ENCODE peak calls at places on chromosomes 3 and 15, in eight cellular contexts. One of them, this sample, is unnamed. For H3K4me1, the result is how much of the 10 kb centered on the place peaks cover.

GRCh38 chr3:144259267-144259666 is 287.6 kb downstream of the DIPK2A start:
- DNase-seq in BE2C: no peak
- DNase-seq in body of pancreas: no peak
- DNase-seq in breast epithelium: no peak
- DNase-seq in adrenal gland: no peak
- DNase-seq in A549: no peak
- DNase-seq in K562: no peak
- DNase-seq in esophagus squamous epithelium: no peak
- DNase-seq in this sample: no peak

GRCh38 chr3:34859741-34860140 is 779.6 kb upstream of the ARPP21 start:
- DNase-seq in A549: no peak
- DNase-seq in BE2C: no peak
- DNase-seq in K562: no peak
- DNase-seq in breast epithelium: no peak
- DNase-seq in esophagus squamous epithelium: no peak
- DNase-seq in body of pancreas: no peak
- DNase-seq in adrenal gland: no peak
- DNase-seq in this sample: no peak

GRCh38 chr15:48109856-48110531 is 10.8 kb upstream of the SLC24A5 start:
- DNase-seq in breast epithelium: no peak
- DNase-seq in A549: no peak
- DNase-seq in body of pancreas: no peak
- DNase-seq in esophagus squamous epithelium: no peak
- DNase-seq in BE2C: no peak
- DNase-seq in K562: no peak
- DNase-seq in adrenal gland: no peak
- DNase-seq in this sample: no peak

GRCh38 chr3:159245871-159246270 is 444.0 kb downstream of the MFSD1 start:
- DNase-seq in A549: no peak
- DNase-seq in breast epithelium: no peak
- DNase-seq in esophagus squamous epithelium: no peak
- DNase-seq in adrenal gland: no peak
- DNase-seq in BE2C: no peak
- DNase-seq in K562: no peak
- DNase-seq in body of pancreas: no peak
- DNase-seq in this sample: no peak

GRCh38 chr3:20072422-20072821 is 32.2 kb downstream of the KAT2B start:
- DNase-seq in A549: no peak
- DNase-seq in K562: no peak
- DNase-seq in body of pancreas: no peak
- DNase-seq in esophagus squamous epithelium: no peak
- DNase-seq in adrenal gland: no peak
- DNase-seq in BE2C: no peak
- DNase-seq in breast epithelium: no peak
- DNase-seq in this sample: no peak

GRCh38 chr15:65948352-65948751 is 79.1 kb downstream of the RAB11A start:
- DNase-seq in A549: no peak
- DNase-seq in BE2C: no peak
- DNase-seq in adrenal gland: no peak
- DNase-seq in body of pancreas: no peak
- DNase-seq in K562: no peak
- DNase-seq in breast epithelium: no peak
- DNase-seq in esophagus squamous epithelium: no peak
- DNase-seq in this sample: peak

GRCh38 chr3:52070724-52071621 is 14.6 kb upstream of the DUSP7 start:
- DNase-seq in breast epithelium: no peak
- DNase-seq in adrenal gland: peak
- DNase-seq in A549: no peak
- DNase-seq in esophagus squamous epithelium: no peak
- DNase-seq in K562: no peak
- DNase-seq in BE2C: no peak
- DNase-seq in body of pancreas: no peak
- DNase-seq in this sample: no peak

GRCh38 chr3:36451816-36452215 is 71.5 kb downstream of the STAC start:
- DNase-seq in A549: no peak
- DNase-seq in adrenal gland: no peak
- DNase-seq in K562: no peak
- DNase-seq in body of pancreas: no peak
- DNase-seq in breast epithelium: no peak
- DNase-seq in esophagus squamous epithelium: no peak
- DNase-seq in BE2C: no peak
- DNase-seq in this sample: no peak

GRCh38 chr3:111845996-111846395 is 13.1 kb upstream of the PHLDB2 start:
- DNase-seq in esophagus squamous epithelium: no peak
- DNase-seq in body of pancreas: no peak
- DNase-seq in A549: no peak
- DNase-seq in K562: no peak
- DNase-seq in breast epithelium: no peak
- DNase-seq in BE2C: no peak
- DNase-seq in adrenal gland: no peak
- DNase-seq in this sample: no peak

GRCh38 chr3:8793242-8793641 is 23.8 kb upstream of the OXTR start:
- DNase-seq in breast epithelium: no peak
- DNase-seq in A549: peak
- DNase-seq in adrenal gland: no peak
- DNase-seq in K562: no peak
- DNase-seq in BE2C: peak
- DNase-seq in body of pancreas: no peak
- DNase-seq in esophagus squamous epithelium: no peak
- DNase-seq in this sample: no peak

GRCh38 chr3:172159962-172160538 is 120.7 kb downstream of the FNDC3B start:
- DNase-seq in BE2C: no peak
- DNase-seq in A549: no peak
- DNase-seq in K562: no peak
- DNase-seq in breast epithelium: no peak
- DNase-seq in adrenal gland: peak
- DNase-seq in body of pancreas: peak
- DNase-seq in esophagus squamous epithelium: no peak
- DNase-seq in this sample: no peak

GRCh38 chr15:94671845-94672524 is 440.6 kb downstream of the MCTP2 start:
- DNase-seq in A549: peak
- DNase-seq in K562: no peak
- DNase-seq in BE2C: peak
- DNase-seq in adrenal gland: peak
- DNase-seq in breast epithelium: no peak
- DNase-seq in body of pancreas: no peak
- DNase-seq in esophagus squamous epithelium: no peak
- DNase-seq in this sample: no peak
- TF ChIP-seq CTCF in A549: no peak
- TF ChIP-seq CTCF in K562: no peak
- TF ChIP-seq CTCF in BE2C: no peak
- TF ChIP-seq CTCF in adrenal gland: no peak
- TF ChIP-seq CTCF in breast epithelium: no peak
- TF ChIP-seq CTCF in body of pancreas: no peak
- TF ChIP-seq CTCF in esophagus squamous epithelium: no peak
- TF ChIP-seq CTCF in this sample: no peak

DNA sequence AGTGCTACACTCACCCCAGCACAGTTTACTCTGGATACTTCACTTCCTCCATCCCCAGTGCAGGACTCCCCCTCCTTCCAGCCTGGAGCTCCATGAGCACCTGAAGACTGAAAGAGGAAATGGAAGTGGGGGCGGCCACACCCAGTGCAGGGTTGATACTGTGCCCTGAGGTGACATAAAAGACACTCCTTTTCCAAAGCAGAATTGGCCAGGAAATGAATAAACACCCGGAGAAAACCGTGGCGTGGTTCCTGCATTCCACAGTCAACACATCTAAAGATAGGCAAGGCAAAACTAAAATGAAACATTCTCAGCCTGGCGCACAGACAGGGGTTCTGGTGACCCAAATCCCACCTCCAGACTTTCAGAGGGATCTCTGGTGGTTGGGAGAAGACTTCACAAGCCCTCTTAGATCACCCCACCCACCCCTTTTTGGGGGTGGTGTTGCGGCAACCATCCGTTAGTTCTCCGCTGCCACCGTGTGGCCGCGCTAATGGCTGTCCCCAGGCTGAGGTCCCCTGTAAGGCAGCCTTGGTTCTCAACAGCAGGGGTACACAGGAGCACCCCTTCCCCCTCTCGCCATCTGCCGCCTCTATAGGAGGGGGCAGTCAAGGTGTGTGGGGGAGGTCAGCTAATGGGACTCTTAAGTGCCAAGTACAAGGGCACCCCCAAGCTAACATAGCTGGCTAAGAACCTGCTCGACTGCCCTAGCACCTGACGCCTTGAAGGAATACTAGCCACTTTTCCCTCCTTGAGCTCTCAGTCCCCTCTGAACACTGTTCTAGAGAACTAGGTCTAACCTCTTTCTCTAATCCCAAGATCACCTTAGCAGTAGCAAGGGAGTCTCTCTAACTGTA is 2.6 kb upstream of the MST1R start:
- DNase-seq in esophagus squamous epithelium: no peak
- DNase-seq in body of pancreas: peak
- DNase-seq in BE2C: peak
- DNase-seq in K562: peak
- DNase-seq in A549: peak
- DNase-seq in breast epithelium: no peak
- DNase-seq in adrenal gland: no peak
- DNase-seq in this sample: peak
- H3K4me3 ChIP-seq in esophagus squamous epithelium: no peak
- H3K4me3 ChIP-seq in body of pancreas: no peak
- H3K4me3 ChIP-seq in BE2C: no peak
- H3K4me3 ChIP-seq in K562: peak
- H3K4me3 ChIP-seq in A549: peak
- H3K4me3 ChIP-seq in breast epithelium: peak
- H3K4me3 ChIP-seq in adrenal gland: peak
- H3K4me3 ChIP-seq in this sample: no peak

DNA sequence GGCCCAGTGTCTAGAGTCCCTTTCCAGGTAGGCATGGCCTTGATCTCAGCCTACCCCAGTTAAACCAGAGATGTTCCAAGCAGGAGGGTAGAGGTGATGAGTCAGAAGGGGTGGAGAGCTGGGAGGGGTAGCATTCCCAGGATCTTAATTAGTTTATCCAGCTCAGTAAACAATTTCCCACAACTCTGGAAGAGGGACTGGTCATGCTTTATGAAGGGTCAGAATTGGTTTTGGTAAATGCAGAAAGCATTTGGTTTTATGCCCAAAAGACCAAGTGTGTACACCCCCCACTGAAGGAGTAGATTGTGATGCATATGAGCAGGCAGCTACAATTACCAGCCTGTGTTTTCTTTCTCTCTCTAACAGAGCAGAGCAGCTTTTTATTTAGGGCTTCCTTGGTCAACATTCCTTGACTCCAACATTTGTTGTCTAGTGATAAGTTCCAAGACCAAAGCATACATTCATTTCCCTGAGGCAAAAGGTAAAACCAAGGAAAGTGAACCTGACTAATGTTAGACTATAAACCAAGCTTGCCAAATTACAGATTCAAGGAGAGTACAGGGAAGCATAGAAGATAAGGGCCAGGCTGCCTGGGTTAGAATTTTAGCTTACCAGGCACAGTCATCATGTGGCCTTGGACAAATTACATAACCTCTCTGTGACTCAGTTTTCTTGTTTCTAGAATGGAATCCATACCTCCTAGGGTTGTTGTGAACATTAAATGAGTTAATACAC is 17.6 kb downstream of the EXOSC7 start:
- DNase-seq in A549: peak
- DNase-seq in esophagus squamous epithelium: no peak
- DNase-seq in adrenal gland: peak
- DNase-seq in body of pancreas: no peak
- DNase-seq in breast epithelium: no peak
- DNase-seq in K562: no peak
- DNase-seq in BE2C: no peak
- DNase-seq in this sample: no peak
- H3K4me1 ChIP-seq in A549: under half
- H3K4me1 ChIP-seq in esophagus squamous epithelium: under half
- H3K4me1 ChIP-seq in adrenal gland: half or more
- H3K4me1 ChIP-seq in body of pancreas: under half
- H3K4me1 ChIP-seq in breast epithelium: under half
- H3K4me1 ChIP-seq in K562: under half
- H3K4me1 ChIP-seq in BE2C: under half
- H3K4me1 ChIP-seq in this sample: under half

GRCh38 chr15:41256103-41256502 is 25.0 kb downstream of the CHP1 start:
- DNase-seq in K562: no peak
- DNase-seq in esophagus squamous epithelium: no peak
- DNase-seq in adrenal gland: no peak
- DNase-seq in body of pancreas: no peak
- DNase-seq in A549: peak
- DNase-seq in BE2C: no peak
- DNase-seq in breast epithelium: no peak
- DNase-seq in this sample: no peak
- TF ChIP-seq CTCF in K562: no peak
- TF ChIP-seq CTCF in esophagus squamous epithelium: no peak
- TF ChIP-seq CTCF in adrenal gland: no peak
- TF ChIP-seq CTCF in body of pancreas: no peak
- TF ChIP-seq CTCF in A549: no peak
- TF ChIP-seq CTCF in BE2C: no peak
- TF ChIP-seq CTCF in breast epithelium: no peak
- TF ChIP-seq CTCF in this sample: no peak

GRCh38 chr15:70356062-70356860 is 258.5 kb upstream of the TLE3 start:
- DNase-seq in body of pancreas: no peak
- DNase-seq in breast epithelium: no peak
- DNase-seq in esophagus squamous epithelium: no peak
- DNase-seq in BE2C: no peak
- DNase-seq in A549: no peak
- DNase-seq in adrenal gland: no peak
- DNase-seq in K562: no peak
- DNase-seq in this sample: no peak
- H3K4me3 ChIP-seq in body of pancreas: no peak
- H3K4me3 ChIP-seq in breast epithelium: no peak
- H3K4me3 ChIP-seq in esophagus squamous epithelium: no peak
- H3K4me3 ChIP-seq in BE2C: no peak
- H3K4me3 ChIP-seq in A549: no peak
- H3K4me3 ChIP-seq in adrenal gland: no peak
- H3K4me3 ChIP-seq in K562: no peak
- H3K4me3 ChIP-seq in this sample: no peak

GRCh38 chr3:53190659-53191058 is 29.6 kb downstream of the PRKCD start:
- DNase-seq in breast epithelium: no peak
- DNase-seq in body of pancreas: no peak
- DNase-seq in K562: no peak
- DNase-seq in BE2C: no peak
- DNase-seq in A549: no peak
- DNase-seq in adrenal gland: no peak
- DNase-seq in esophagus squamous epithelium: no peak
- DNase-seq in this sample: no peak
- H3K4me1 ChIP-seq in breast epithelium: under half
- H3K4me1 ChIP-seq in body of pancreas: under half
- H3K4me1 ChIP-seq in K562: under half
- H3K4me1 ChIP-seq in BE2C: under half
- H3K4me1 ChIP-seq in A549: under half
- H3K4me1 ChIP-seq in adrenal gland: under half
- H3K4me1 ChIP-seq in esophagus squamous epithelium: under half
- H3K4me1 ChIP-seq in this sample: under half

GRCh38 chr3:62926494-62926893 is 51.3 kb upstream of the CADPS start:
- DNase-seq in A549: no peak
- DNase-seq in body of pancreas: no peak
- DNase-seq in BE2C: no peak
- DNase-seq in esophagus squamous epithelium: no peak
- DNase-seq in adrenal gland: no peak
- DNase-seq in K562: no peak
- DNase-seq in breast epithelium: no peak
- DNase-seq in this sample: no peak
- TF ChIP-seq CTCF in A549: no peak
- TF ChIP-seq CTCF in body of pancreas: no peak
- TF ChIP-seq CTCF in BE2C: no peak
- TF ChIP-seq CTCF in esophagus squamous epithelium: no peak
- TF ChIP-seq CTCF in adrenal gland: no peak
- TF ChIP-seq CTCF in K562: no peak
- TF ChIP-seq CTCF in breast epithelium: no peak
- TF ChIP-seq CTCF in this sample: no peak

GRCh38 chr15:60582370-60583036 is 103.6 kb upstream of the ICE2 start:
- DNase-seq in breast epithelium: no peak
- DNase-seq in body of pancreas: no peak
- DNase-seq in K562: no peak
- DNase-seq in A549: no peak
- DNase-seq in BE2C: no peak
- DNase-seq in esophagus squamous epithelium: no peak
- DNase-seq in adrenal gland: no peak
- DNase-seq in this sample: no peak
- H3K4me3 ChIP-seq in breast epithelium: no peak
- H3K4me3 ChIP-seq in body of pancreas: no peak
- H3K4me3 ChIP-seq in K562: no peak
- H3K4me3 ChIP-seq in A549: no peak
- H3K4me3 ChIP-seq in BE2C: no peak
- H3K4me3 ChIP-seq in esophagus squamous epithelium: no peak
- H3K4me3 ChIP-seq in adrenal gland: no peak
- H3K4me3 ChIP-seq in this sample: no peak

GRCh38 chr3:18989237-18989812 is 159.0 kb upstream of the KCNH8 start:
- DNase-seq in body of pancreas: no peak
- DNase-seq in K562: no peak
- DNase-seq in esophagus squamous epithelium: no peak
- DNase-seq in adrenal gland: no peak
- DNase-seq in breast epithelium: no peak
- DNase-seq in BE2C: no peak
- DNase-seq in A549: no peak
- DNase-seq in this sample: no peak
- H3K4me1 ChIP-seq in body of pancreas: under half
- H3K4me1 ChIP-seq in K562: under half
- H3K4me1 ChIP-seq in esophagus squamous epithelium: under half
- H3K4me1 ChIP-seq in adrenal gland: under half
- H3K4me1 ChIP-seq in breast epithelium: under half
- H3K4me1 ChIP-seq in BE2C: under half
- H3K4me1 ChIP-seq in A549: under half
- H3K4me1 ChIP-seq in this sample: under half

This sample was measured in Caco-2.